ENCODE peak calls at places on chromosome 11, in six cellular contexts. Y, Z, K, T, V and O are unnamed samples.

GRCh38 chr11:22130462-22131053 is 62.3 kb upstream of the ANO5 start:
- DNase-seq in K (no peak), Y (no peak), V (peak), T (peak), Z (peak), O (peak)

GRCh38 chr11:74634537-74634936 is 42.2 kb downstream of the POLD3 start:
- DNase-seq in K (peak), V (peak), Z (peak), Y (no peak), T (peak), O (peak)

GRCh38 chr11:73372371-73372993 is 3.7 kb upstream of the RELT start:
- DNase-seq in V (peak), Z (peak), Y (no peak), T (no peak), K (peak), O (no peak)

GRCh38 chr11:21602734-21603133 is 590.2 kb upstream of the ANO5 start:
- DNase-seq in Z (no peak), T (no peak), Y (no peak), V (no peak), K (no peak), O (no peak)

GRCh38 chr11:115267228-115267627 is 237.0 kb downstream of the CADM1 start:
- DNase-seq in Z (no peak), V (no peak), K (no peak), T (no peak), Y (no peak), O (no peak)

GRCh38 chr11:76131585-76131984 is 74.7 kb downstream of the WNT11 start:
- DNase-seq in V (no peak), K (no peak), Z (no peak), Y (no peak), T (peak), O (no peak)

GRCh38 chr11:3808846-3809623 is 675 bp downstream of the PGAP2 start:
- DNase-seq in K (no peak), Y (no peak), Z (peak), V (peak), T (peak), O (peak)

GRCh38 chr11:32437406-32438345 is 2.3 kb upstream of the WT1 start:
- DNase-seq in V (no peak), K (no peak), Z (no peak), Y (no peak), T (no peak), O (no peak)

GRCh38 chr11:2698386-2699184 is 1.2 kb downstream of the KCNQ1OT1 start:
- DNase-seq in V (peak), Z (no peak), T (peak), Y (no peak), K (no peak), O (peak)